ENCODE peak calls at places on chromosomes 12 and 14, in six cellular contexts. Q is activated CD8-positive, alpha-beta T cell treated with anti-CD3 and anti-CD28 coated beads for 36 hours; W is foreskin fibroblast; C is fibroblast of pulmonary artery; M is H9; K is CD8-positive, alpha-beta T cell. A is an unnamed sample.

GRCh38 chr12:95266250-95266649 is 48.6 kb downstream of the VEZT start:
- DNase-seq in Q (no peak), W (no peak), C (no peak), M (no peak), K (no peak), A (no peak)

GRCh38 chr12:52434760-52435530 is 774 bp upstream of the KRT75 start:
- DNase-seq in Q (no peak), W (no peak), C (peak), M (peak), K (no peak), A (no peak)

GRCh38 chr14:98906123-98906995 is 365.6 kb downstream of the BCL11B start:
- DNase-seq in Q (no peak), W (no peak), C (no peak), M (no peak), K (no peak), A (no peak)

GRCh38 chr12:67651380-67651695 is 2.8 kb downstream of the DYRK2 start:
- DNase-seq in Q (peak), W (peak), C (peak), M (no peak), K (no peak), A (no peak)

GRCh38 chr12:126747530-126748149 is 1519.3 kb upstream of the TMEM132C start:
- DNase-seq in Q (peak), W (no peak), C (peak), M (peak), K (peak), A (no peak)

GRCh38 chr14:29442720-29443119 is 484.9 kb downstream of the PRKD1 start:
- DNase-seq in Q (no peak), W (peak), C (peak), M (no peak), K (no peak), A (no peak)

GRCh38 chr12:76536546-76536945 is 23.0 kb downstream of the OSBPL8 start:
- DNase-seq in Q (no peak), W (no peak), C (no peak), M (no peak), K (no peak), A (no peak)

GRCh38 chr14:101499080-101499479 is 62.2 kb upstream of the DIO3 start:
- DNase-seq in Q (no peak), W (no peak), C (no peak), M (peak), K (peak), A (no peak)

GRCh38 chr14:106318700-106319099 is 792.3 kb downstream of the TMEM121 start:
- DNase-seq in Q (peak), W (no peak), C (no peak), M (no peak), K (peak), A (no peak)

GRCh38 chr12:54009171-54010052 is 627 bp downstream of the HOXC8 start:
- DNase-seq in Q (peak), W (no peak), C (no peak), M (no peak), K (no peak), A (no peak)

GRCh38 chr12:93740721-93741120 is 63.5 kb downstream of the CRADD start:
- DNase-seq in Q (no peak), W (no peak), C (no peak), M (no peak), K (no peak), A (no peak)

GRCh38 chr14:30874999-30875787 is 834 bp downstream of the COCH start:
- DNase-seq in Q (peak), W (no peak), C (no peak), M (peak), K (no peak), A (no peak)

GRCh38 chr12:153080-153746 is 60.7 kb downstream of the SLC6A12 start:
- DNase-seq in Q (peak), W (peak), C (peak), M (peak), K (peak), A (no peak)

GRCh38 chr12:51855586-51856428 is 7.3 kb upstream of the FIGNL2 start:
- DNase-seq in Q (no peak), W (no peak), C (peak), M (peak), K (no peak), A (no peak)

GRCh38 chr14:103500148-103500990 is 22.3 kb downstream of the CKB start:
- DNase-seq in Q (peak), W (peak), C (peak), M (peak), K (peak), A (peak)

GRCh38 chr12:1933342-1933992 is 15.0 kb upstream of the CACNA2D4 start:
- DNase-seq in Q (no peak), W (no peak), C (no peak), M (peak), K (peak), A (peak)

GRCh38 chr14:34301107-34301734 is 160.8 kb downstream of the SPTSSA start:
- DNase-seq in Q (peak), W (no peak), C (peak), M (no peak), K (no peak), A (no peak)

GRCh38 chr12:82174383-82174782 is 183.8 kb downstream of the CCDC59 start:
- DNase-seq in Q (no peak), W (no peak), C (no peak), M (no peak), K (no peak), A (no peak)

GRCh38 chr12:68904351-68904982 is 28.5 kb downstream of the CPM start:
- DNase-seq in Q (peak), W (no peak), C (no peak), M (no peak), K (no peak), A (no peak)

GRCh38 chr12:10641735-10642500 is 28.5 kb upstream of the MAGOHB start:
- DNase-seq in Q (no peak), W (peak), C (peak), M (no peak), K (no peak), A (no peak)

GRCh38 chr14:71380271-71380670 is 473.0 kb downstream of the PCNX1 start:
- DNase-seq in Q (no peak), W (no peak), C (peak), M (no peak), K (no peak), A (no peak)

GRCh38 chr12:121628037-121628436 is 1.7 kb downstream of the ORAI1 start:
- DNase-seq in Q (peak), W (no peak), C (no peak), M (no peak), K (no peak), A (no peak)

GRCh38 chr14:95958105-95958504 is 81.1 kb upstream of the C14orf132 start:
- DNase-seq in Q (no peak), W (no peak), C (no peak), M (no peak), K (no peak), A (no peak)

GRCh38 chr12:116969615-116970575 is 59.1 kb downstream of the FBXW8 start:
- DNase-seq in Q (no peak), W (no peak), C (peak), M (no peak), K (no peak), A (no peak)

GRCh38 chr12:58171914-58172313 is 230.5 kb downstream of the ATP23 start:
- DNase-seq in Q (no peak), W (peak), C (peak), M (no peak), K (no peak), A (no peak)

GRCh38 chr14:37093364-37093763 is 79.0 kb downstream of the SLC25A21 start:
- DNase-seq in Q (no peak), W (no peak), C (no peak), M (no peak), K (no peak), A (no peak)

GRCh38 chr14:102452302-102452701 is 57.3 kb downstream of the ANKRD9 start:
- DNase-seq in Q (no peak), W (no peak), C (no peak), M (no peak), K (no peak), A (no peak)

GRCh38 chr12:117629454-117629853 is 268.0 kb upstream of the NOS1 start:
- DNase-seq in Q (no peak), W (no peak), C (no peak), M (no peak), K (no peak), A (no peak)

GRCh38 chr12:77122236-77122635 is 56.9 kb upstream of the E2F7 start:
- DNase-seq in Q (no peak), W (peak), C (peak), M (no peak), K (no peak), A (no peak)

GRCh38 chr14:104580961-104581360 is 1.4 kb downstream of the C14orf180 start:
- DNase-seq in Q (no peak), W (no peak), C (no peak), M (no peak), K (no peak), A (no peak)

GRCh38 chr12:4307593-4308333 is 13.2 kb upstream of the TIGAR start:
- DNase-seq in Q (no peak), W (peak), C (peak), M (peak), K (no peak), A (peak)

GRCh38 chr14:68085742-68086141 is 266.2 kb downstream of the RAD51B start:
- DNase-seq in Q (no peak), W (no peak), C (no peak), M (no peak), K (no peak), A (no peak)

GRCh38 chr12:2586159-2587035 is 208.4 kb upstream of the FKBP4 start:
- DNase-seq in Q (no peak), W (no peak), C (no peak), M (peak), K (no peak), A (no peak)

DNA sequence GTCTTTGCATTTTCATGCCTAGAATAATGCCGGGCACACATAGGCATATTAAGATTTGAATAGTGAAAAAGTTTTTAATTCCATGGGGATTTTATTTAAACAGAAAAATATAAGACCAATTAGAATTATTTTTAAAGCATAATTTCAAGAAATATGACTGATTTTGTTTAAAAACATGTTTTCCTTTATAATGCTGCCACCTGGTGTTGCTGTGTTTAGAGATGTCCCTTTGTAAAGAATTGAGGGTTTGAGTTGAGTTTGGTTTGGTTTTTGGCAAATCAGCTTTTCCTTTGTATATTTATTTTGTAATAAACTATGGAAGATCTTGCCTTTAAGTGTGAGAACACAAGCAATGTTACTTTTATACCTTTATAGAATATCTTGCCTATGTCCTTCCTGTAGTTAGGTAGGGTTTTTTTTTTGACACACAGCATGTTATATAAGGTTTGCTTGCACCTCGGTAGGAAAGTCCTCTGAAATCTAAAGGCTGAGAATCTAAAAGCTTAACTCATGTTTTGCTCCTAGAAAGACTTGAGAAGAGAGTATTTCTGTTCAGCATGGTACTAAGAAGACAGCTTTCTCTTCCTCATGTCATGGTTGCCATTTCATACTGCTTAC is 31.4 kb upstream of the SNAPC1 start:
- DNase-seq in Q (no peak), W (no peak), C (no peak), M (no peak), K (no peak), A (no peak)
- TF ChIP-seq CTCF in Q (peak), W (peak), C (peak), M (peak), K (peak), A (peak)

DNA sequence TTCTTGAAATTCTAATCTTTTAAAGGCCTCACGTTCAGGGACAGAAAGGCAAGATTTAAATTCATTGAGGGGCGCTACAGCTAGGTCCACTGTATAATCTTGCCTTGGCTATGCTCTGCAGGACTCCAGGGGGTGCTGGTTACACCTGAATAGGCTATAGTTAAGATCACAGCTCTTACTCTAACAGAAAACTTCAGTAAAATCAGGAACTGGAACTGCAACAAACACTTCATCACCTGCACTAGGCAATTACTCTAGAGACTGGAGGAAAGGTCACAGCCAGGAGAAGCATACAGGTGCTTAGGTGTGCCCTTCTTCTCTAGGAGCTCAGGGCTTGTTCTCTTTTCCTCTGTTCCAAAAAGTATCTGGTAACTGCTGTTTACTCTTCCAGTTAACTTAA is 20.9 kb downstream of the SLCO1C1 start:
- DNase-seq in Q (no peak), W (no peak), C (no peak), M (peak), K (no peak), A (no peak)
- TF ChIP-seq CTCF in Q (no peak), W (no peak), C (no peak), M (peak), K (no peak), A (no peak)

GRCh38 chr14:44940944-44941343 is 20.8 kb downstream of the KLHL28 start:
- DNase-seq in Q (no peak), W (no peak), C (no peak), M (no peak), K (no peak), A (no peak)

GRCh38 chr14:44944107-44944506 is 17.6 kb downstream of the KLHL28 start:
- DNase-seq in Q (no peak), W (no peak), C (no peak), M (no peak), K (no peak), A (no peak)

GRCh38 chr14:44945264-44945663 is 16.5 kb downstream of the KLHL28 start:
- DNase-seq in Q (no peak), W (peak), C (peak), M (no peak), K (no peak), A (no peak)

GRCh38 chr14:44942436-44942835 is 19.3 kb downstream of the KLHL28 start:
- DNase-seq in Q (no peak), W (no peak), C (no peak), M (no peak), K (no peak), A (no peak)

DNA sequence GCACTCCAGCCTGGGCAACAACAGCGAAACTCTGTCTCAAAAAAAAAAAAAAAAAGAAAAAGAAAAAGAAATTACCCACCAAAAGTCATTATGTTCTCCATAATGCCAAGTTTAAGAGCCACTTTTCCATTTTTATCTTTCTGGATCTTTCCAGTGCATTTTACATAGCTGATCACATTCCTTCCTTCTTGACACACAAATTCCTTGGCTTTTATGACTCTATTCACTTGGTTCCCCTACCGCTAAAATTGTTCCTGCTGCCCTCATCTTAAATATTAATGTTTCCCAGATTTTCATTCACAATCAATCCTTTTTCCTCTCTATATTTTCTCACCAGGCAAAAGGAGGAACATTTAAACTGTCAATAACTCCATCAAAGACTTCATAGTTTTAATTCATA is 20.2 kb downstream of the KLHL28 start:
- DNase-seq in Q (no peak), W (no peak), C (no peak), M (no peak), K (no peak), A (no peak)
- TF ChIP-seq CTCF in Q (no peak), W (no peak), C (no peak), M (no peak), K (no peak), A (no peak)

GRCh38 chr14:73777420-73777819 is 63.2 kb upstream of the PNMA1 start:
- DNase-seq in Q (no peak), W (no peak), C (no peak), M (peak), K (no peak), A (no peak)
- TF ChIP-seq CTCF in Q (no peak), W (no peak), C (no peak), M (peak), K (no peak), A (no peak)

DNA sequence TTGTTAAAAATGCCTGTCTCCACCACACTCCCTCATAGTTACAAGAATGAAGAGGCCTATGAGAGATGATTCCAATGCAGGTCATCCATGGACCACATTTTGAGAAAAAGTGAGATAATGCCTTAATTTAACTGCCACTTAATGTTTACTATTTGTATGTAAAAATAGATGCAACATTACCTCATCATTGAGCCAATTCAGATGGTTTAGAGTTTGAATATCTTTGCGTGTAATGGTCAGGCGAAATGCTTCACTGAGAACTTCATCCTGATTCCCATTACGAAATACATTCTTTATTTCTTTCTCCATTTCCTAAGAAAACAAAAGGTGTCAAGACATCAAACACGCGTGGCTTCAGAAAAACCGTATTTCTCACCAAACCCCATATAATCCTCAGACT is 42.3 kb downstream of the SENP1 start:
- DNase-seq in Q (no peak), W (no peak), C (no peak), M (no peak), K (no peak), A (no peak)
- TF ChIP-seq CTCF in Q (no peak), W (no peak), C (no peak), M (no peak), K (no peak), A (no peak)

GRCh38 chr12:40325349-40325960 is 100.7 kb downstream of the LRRK2 start:
- DNase-seq in Q (peak), W (peak), C (peak), M (peak), K (no peak), A (no peak)
- TF ChIP-seq CTCF in Q (peak), W (peak), C (peak), M (peak), K (no peak), A (peak)

GRCh38 chr12:109764123-109764522 is 50.5 kb downstream of the FAM222A start:
- DNase-seq in Q (no peak), W (no peak), C (no peak), M (peak), K (no peak), A (no peak)
- TF ChIP-seq CTCF in Q (no peak), W (no peak), C (no peak), M (peak), K (no peak), A (no peak)

GRCh38 chr14:20836668-20837338 is 34.2 kb upstream of the RNASE1 start:
- DNase-seq in Q (no peak), W (peak), C (peak), M (peak), K (no peak), A (no peak)
- TF ChIP-seq CTCF in Q (no peak), W (peak), C (peak), M (peak), K (no peak), A (no peak)